ENCODE peak calls at places on chromosomes 11 and 22, in seven cellular contexts. O is ovary, G is endothelial cell of umbilical vein, D is IMR-90, J is stomach, I is body of pancreas, H is testis. U is an unnamed sample.

GRCh38 chr22:49934144-49934890 is 15.9 kb downstream of the CRELD2 start:
- DNase-seq in O (peak; percentile 63), D (peak; percentile 12), I (peak; percentile 86), G (no peak), H (peak; percentile 79), J (peak; percentile 83), U (peak; percentile 67)

GRCh38 chr11:33953289-33953688 is 61.4 kb upstream of the LMO2 start:
- DNase-seq in O (no peak), J (no peak), D (no peak), H (no peak), I (no peak), G (peak; percentile 33), U (no peak)

GRCh38 chr11:107591446-107592236 is 694 bp downstream of the ELMOD1 start:
- DNase-seq in G (peak; percentile 47), J (no peak), O (no peak), I (no peak), H (peak; percentile 27), D (no peak), U (peak; percentile 2)

GRCh38 chr11:80855975-80856524 is 1415.2 kb upstream of the TENM4 start:
- DNase-seq in I (no peak), D (no peak), J (no peak), O (no peak), H (no peak), G (peak; percentile 67), U (no peak)

GRCh38 chr22:44325718-44326548 is 13.2 kb upstream of the SHISAL1 start:
- DNase-seq in I (no peak), G (peak; percentile 56), O (no peak), D (peak; percentile 64), H (no peak), J (no peak), U (no peak)

GRCh38 chr22:23458663-23459541 is 121.2 kb downstream of the IGLL1 start:
- DNase-seq in I (no peak), G (no peak), J (no peak), H (no peak), D (no peak), O (no peak), U (no peak)

GRCh38 chr22:36579441-36579840 is 50.5 kb upstream of the EIF3D start:
- DNase-seq in G (no peak), I (no peak), J (no peak), O (no peak), H (no peak), D (no peak), U (no peak)

GRCh38 chr11:66438009-66438503 is 592 bp downstream of the MRPL11 start:
- DNase-seq in J (no peak), D (no peak), I (no peak), O (no peak), G (no peak), H (no peak), U (no peak)

GRCh38 chr11:122853971-122854446 is 15.7 kb downstream of the CRTAM start:
- DNase-seq in I (peak; percentile 58), G (peak; percentile 78), O (peak; percentile 29), H (peak; percentile 76), J (no peak), D (peak; percentile 84), U (peak; percentile 24)

GRCh38 chr22:50612715-50613221 is 12.2 kb downstream of the MAPK8IP2 start:
- DNase-seq in J (no peak), H (no peak), O (no peak), G (no peak), I (peak; percentile 16), D (no peak), U (no peak)

GRCh38 chr11:86570020-86570419 is 102.4 kb downstream of the ME3 start:
- DNase-seq in D (peak; percentile 51), J (no peak), O (no peak), G (peak; percentile 27), I (no peak), H (no peak), U (no peak)

GRCh38 chr22:16658068-16658467 is 65.5 kb upstream of the CCT8L2 start:
- DNase-seq in D (no peak), J (no peak), G (no peak), H (no peak), I (no peak), O (no peak), U (no peak)

GRCh38 chr11:103994111-103994510 is 42.3 kb upstream of the DDI1 start:
- DNase-seq in J (no peak), O (no peak), I (no peak), G (no peak), D (no peak), H (no peak), U (no peak)

GRCh38 chr11:79809487-79809886 is 368.7 kb upstream of the TENM4 start:
- DNase-seq in H (no peak), J (no peak), G (no peak), D (no peak), I (no peak), O (no peak), U (no peak)

DNA sequence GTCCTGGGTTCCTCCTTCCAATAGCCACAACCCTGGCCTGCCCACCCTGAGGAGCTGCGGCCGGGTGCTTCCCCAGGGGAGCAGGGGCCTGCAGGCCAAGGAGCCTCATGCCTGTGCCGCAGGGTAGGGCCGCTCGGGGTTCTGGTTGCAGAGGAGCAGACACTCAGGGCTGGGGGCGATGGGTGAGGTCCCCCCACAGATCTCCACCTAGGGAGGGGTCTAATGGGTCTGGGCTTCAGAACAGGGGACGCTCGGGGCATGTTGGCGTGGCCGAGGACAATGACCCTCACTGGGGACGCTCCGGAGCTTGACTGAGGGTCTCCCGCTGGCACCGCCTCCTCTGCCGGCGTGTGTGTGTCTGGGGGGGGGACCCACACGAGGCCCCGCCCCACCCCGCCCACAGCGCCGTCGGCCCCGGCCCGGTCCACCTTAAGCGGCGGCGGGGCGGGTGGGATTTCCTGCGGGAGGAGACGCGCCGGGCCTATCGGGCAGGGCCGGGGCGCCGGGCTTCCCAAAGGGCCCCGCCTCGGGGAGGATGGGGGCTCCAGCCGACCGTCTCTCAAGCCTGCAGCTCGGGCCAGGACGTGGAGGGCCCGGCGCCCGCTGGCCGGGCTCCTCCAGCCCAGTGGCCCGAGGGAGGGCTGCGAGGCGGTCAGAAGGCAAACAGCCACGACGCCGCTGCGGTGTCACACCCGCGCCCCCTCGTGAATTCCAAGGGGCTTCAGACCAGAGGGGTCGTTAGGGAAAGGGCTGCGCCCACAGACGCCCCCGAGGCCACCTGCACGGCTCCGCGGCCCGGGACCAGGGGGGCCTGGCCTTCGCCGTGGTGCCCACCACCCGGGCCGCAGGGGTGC is 638 bp upstream of the ZDHHC8 start:
- DNase-seq in G (peak; percentile 82), I (peak; percentile 88), J (peak; percentile 89), D (peak; percentile 61), O (peak; percentile 83), H (peak; percentile 91), U (peak; percentile 87)
- TF ChIP-seq POLR2A in G (no peak), I (peak; percentile 49), J (no peak), D (no peak), O (no peak), H (no peak), U (peak; percentile 22)

DNA sequence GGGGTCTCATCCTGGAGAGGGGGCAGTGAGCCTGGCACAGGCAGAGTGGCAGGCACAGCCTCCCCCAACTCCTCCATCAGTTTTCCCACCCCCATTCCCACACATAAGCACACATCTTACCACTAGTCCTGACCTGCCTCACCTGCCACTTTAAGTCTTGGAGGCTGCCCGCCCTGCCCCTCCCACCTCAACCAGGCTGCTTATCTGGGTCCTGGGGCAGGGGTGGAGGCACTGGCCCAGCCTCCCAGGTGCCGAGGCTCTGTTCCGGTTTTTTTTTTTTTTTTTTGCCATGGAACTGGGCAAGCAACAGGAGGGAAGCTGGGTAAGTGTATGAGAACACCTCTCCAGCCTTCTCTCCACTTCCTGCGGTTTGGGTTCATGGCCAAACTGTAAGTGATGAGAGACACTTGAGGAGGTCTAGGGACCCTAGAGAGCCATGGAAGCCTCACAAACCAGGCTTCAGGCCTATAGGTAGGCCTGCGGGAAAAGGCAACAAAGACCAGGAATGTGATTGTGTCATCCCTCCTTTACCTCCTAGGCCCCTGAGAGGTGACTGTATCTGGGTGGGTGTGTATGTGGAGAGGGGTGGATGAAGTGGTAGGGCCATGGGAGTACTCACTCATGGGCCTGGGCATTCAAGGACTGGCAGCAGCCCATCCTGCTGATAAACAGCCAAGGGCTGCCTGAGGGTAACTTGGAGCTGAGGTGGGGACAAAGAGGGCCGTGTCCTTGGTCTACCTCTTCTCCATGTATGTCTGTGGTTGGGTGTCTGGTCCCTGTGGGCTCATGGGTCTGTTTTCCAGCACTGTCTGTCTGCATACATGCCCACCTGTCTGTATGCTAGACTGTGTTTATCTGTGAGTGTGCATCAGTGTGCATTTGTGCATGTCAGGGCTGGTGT is 22.6 kb downstream of the PHLDB1 start:
- DNase-seq in D (no peak), G (no peak), O (no peak), J (peak; percentile 78), H (no peak), I (peak; percentile 62), U (no peak)
- H3K36me3 ChIP-seq in D (peaks cover 82% of the 10 kb centered on the region), G (peaks cover 21% of the 10 kb centered on the region), O (no peaks in the 10 kb centered on the region), J (peaks cover 51% of the 10 kb centered on the region), H (no peaks in the 10 kb centered on the region), I (no peaks in the 10 kb centered on the region), U (peaks cover 27% of the 10 kb centered on the region)

DNA sequence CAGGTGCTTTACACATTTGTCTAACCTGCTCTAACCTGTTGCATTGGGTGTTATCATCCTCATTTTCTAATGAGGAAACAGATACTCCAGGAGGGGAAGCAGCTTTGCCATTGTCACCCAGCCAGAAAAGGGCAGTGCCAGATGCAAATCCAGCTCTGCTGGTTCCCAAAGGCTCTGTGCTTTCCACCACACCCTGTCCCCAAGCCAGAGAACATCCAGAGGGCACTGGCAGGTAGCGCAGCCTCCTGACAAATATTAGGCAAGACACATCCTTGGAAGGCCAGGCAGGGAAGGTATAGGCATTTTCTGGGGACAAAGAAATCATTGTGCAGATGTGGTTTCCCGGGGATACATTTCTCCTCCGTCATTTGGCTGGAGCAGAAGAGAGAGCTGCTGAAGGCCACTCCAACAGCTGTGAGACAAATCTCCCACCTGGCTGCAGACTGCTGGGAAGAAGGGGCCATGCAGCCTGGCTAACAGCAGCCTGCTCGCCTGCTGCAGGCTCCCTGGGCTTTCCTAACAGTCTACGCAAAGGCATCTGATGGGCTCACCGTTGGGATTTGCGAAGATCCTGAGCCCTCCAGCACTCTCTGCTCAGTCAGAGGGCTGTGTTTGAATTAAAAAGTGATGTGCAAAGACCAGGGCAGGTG is 93.9 kb upstream of the PITPNB start:
- DNase-seq in O (no peak), D (no peak), H (no peak), G (no peak), J (no peak), I (no peak), U (no peak)
- H3K27ac ChIP-seq in O (no peak overlapping the region), D (no peak overlapping the region), H (no peak overlapping the region), G (no peak overlapping the region), J (no peak overlapping the region), I (no peak overlapping the region), U (no peak overlapping the region)

GRCh38 chr11:72725731-72726042 is 26.5 kb downstream of the ARAP1 start:
- DNase-seq in J (no peak), H (no peak), O (no peak), I (no peak), G (no peak), D (no peak), U (no peak)
- TF ChIP-seq POLR2A in J (no peak), H (no peak), O (no peak), I (no peak), G (no peak), D (no peak), U (no peak)